ENCODE peak calls at places on chromosomes 3 and 15, in six cellular contexts. F, H, K, U, G and P are unnamed samples.

GRCh38 chr3:186732169-186732766 is 15.1 kb downstream of the KNG1 start:
- DNase-seq in G (no peak), U (no peak), F (no peak), K (no peak), H (no peak), P (no peak)

GRCh38 chr3:72492240-72492639 is 356.0 kb downstream of the SHQ1 start:
- DNase-seq in U (no peak), H (peak), K (no peak), G (peak), F (no peak), P (peak)

GRCh38 chr3:72129384-72130094 is 344.6 kb upstream of the PROK2 start:
- DNase-seq in H (no peak), U (no peak), G (no peak), K (no peak), F (no peak), P (no peak)

GRCh38 chr15:91890614-91891013 is 37.1 kb downstream of the SLCO3A1 start:
- DNase-seq in K (no peak), F (no peak), G (no peak), U (no peak), H (peak), P (no peak)

GRCh38 chr3:15102833-15103232 is 3.9 kb upstream of the RBSN start:
- DNase-seq in G (no peak), U (no peak), H (no peak), F (no peak), K (no peak), P (no peak)

GRCh38 chr3:77412591-77412990 is 372.7 kb downstream of the ROBO2 start:
- DNase-seq in K (no peak), F (no peak), U (no peak), G (no peak), H (no peak), P (no peak)

GRCh38 chr15:77037475-77038209 is 33.3 kb downstream of the TSPAN3 start:
- DNase-seq in F (no peak), G (no peak), U (no peak), K (no peak), H (no peak), P (no peak)

GRCh38 chr15:60673918-60674558 is 195.1 kb upstream of the ICE2 start:
- DNase-seq in F (no peak), K (no peak), U (no peak), H (peak), G (peak), P (peak)

GRCh38 chr3:108073712-108074431 is 17.0 kb downstream of the CD47 start:
- DNase-seq in H (peak), U (no peak), F (no peak), K (no peak), G (no peak), P (no peak)

GRCh38 chr15:101029971-101030661 is 111.0 kb downstream of the LRRK1 start:
- DNase-seq in U (no peak), K (peak), H (no peak), G (no peak), F (no peak), P (no peak)

GRCh38 chr3:81716870-81717509 is 44.5 kb downstream of the GBE1 start:
- DNase-seq in U (no peak), G (no peak), F (no peak), K (no peak), H (peak), P (peak)

GRCh38 chr3:120428904-120429303 is 21.9 kb downstream of the FSTL1 start:
- DNase-seq in K (no peak), U (no peak), G (no peak), H (no peak), F (no peak), P (no peak)

GRCh38 chr3:39327746-39328349 is 1.7 kb upstream of the CCR8 start:
- DNase-seq in K (no peak), U (no peak), G (peak), H (no peak), F (no peak), P (no peak)

GRCh38 chr3:7393944-7394605 is 533.2 kb downstream of the GRM7 start:
- DNase-seq in G (no peak), H (no peak), K (no peak), U (no peak), F (no peak), P (no peak)

GRCh38 chr3:17473761-17474160 is 268.7 kb downstream of the TBC1D5 start:
- DNase-seq in H (peak), U (no peak), G (peak), F (no peak), K (no peak), P (peak)

GRCh38 chr3:56269755-56270154 is 198.5 kb downstream of the ERC2 start:
- DNase-seq in G (no peak), F (no peak), U (no peak), K (no peak), H (no peak), P (no peak)

GRCh38 chr15:50315814-50316630 is 39.0 kb downstream of the GABPB1 start:
- DNase-seq in F (peak), H (peak), K (no peak), G (peak), U (no peak), P (peak)

GRCh38 chr15:50307799-50308198 is 42.3 kb upstream of the HDC start:
- DNase-seq in U (no peak), H (no peak), K (no peak), G (no peak), F (no peak), P (no peak)

DNA sequence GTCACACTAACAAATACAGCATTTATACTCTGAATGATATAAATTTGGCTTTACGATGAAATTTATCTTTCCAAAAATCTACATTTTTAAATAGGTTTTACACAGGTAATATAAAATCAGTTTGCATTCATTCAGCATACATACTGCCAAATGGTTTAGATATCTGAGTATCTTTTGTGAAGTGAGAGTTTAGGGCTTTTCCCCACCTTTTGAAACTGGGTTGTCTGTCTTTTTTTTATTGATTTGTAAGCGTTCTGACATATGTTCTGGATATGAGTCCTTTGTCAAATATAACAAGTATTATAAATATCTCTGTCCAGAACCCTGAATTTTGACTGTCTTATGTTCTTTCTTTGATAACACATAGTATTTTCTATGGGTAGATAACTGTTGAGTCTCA is 42.4 kb downstream of the GABPB1 start:
- DNase-seq in U (no peak), K (no peak), G (no peak), H (no peak), F (no peak), P (no peak)
- H4K91ac ChIP-seq in U (no peak), K (no peak), G (no peak), H (no peak), F (no peak), P (no peak)

GRCh38 chr15:78306176-78306774 is 6.9 kb upstream of the SKIC8 start:
- DNase-seq in H (peak), U (no peak), F (no peak), G (peak), K (no peak), P (peak)
- H2AFZ ChIP-seq in H (peak), U (no peak), F (peak), G (no peak), K (no peak), P (peak)

DNA sequence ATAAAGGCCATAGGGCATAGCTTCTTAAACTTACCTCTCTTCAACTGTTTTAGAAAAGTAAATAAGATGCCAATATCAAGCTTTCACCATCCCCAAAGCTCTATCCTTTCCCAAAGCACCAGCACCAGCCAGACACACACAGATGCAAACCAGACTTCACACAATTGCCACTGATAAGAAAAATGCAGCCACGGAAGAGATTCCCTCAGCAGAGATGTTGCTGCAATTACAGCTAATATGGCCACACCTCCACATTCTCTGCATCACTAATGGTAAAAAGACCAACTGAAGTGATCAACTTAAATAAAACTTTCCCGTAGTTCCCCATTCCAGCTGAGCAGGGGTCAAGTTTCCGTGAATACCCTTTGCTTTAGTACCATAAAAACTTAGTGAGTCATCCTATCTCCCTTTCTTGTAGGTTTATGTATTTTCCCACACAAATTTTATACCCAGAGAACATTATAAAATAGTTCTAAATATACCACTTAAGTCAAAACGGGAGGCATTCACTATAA is 64.4 kb downstream of the SLC9A9 start:
- DNase-seq in K (no peak), F (no peak), H (no peak), U (no peak), G (no peak), P (peak)
- H3K4me2 ChIP-seq in K (no peak), F (no peak), H (no peak), U (no peak), G (no peak), P (no peak)

GRCh38 chr3:160454995-160455394 is 5.4 kb upstream of the TRIM59 start:
- DNase-seq in U (no peak), K (no peak), H (no peak), G (no peak), F (no peak), P (no peak)

GRCh38 chr3:160459450-160459970 is 9.9 kb upstream of the TRIM59 start:
- DNase-seq in G (no peak), K (no peak), H (no peak), F (no peak), U (no peak), P (no peak)

GRCh38 chr3:160460033-160460432 is 10.4 kb upstream of the TRIM59 start:
- DNase-seq in H (no peak), F (no peak), G (no peak), K (no peak), U (no peak), P (no peak)

GRCh38 chr3:160455846-160456245 is 6.3 kb upstream of the TRIM59 start:
- DNase-seq in G (no peak), K (no peak), F (no peak), U (no peak), H (no peak), P (no peak)

DNA sequence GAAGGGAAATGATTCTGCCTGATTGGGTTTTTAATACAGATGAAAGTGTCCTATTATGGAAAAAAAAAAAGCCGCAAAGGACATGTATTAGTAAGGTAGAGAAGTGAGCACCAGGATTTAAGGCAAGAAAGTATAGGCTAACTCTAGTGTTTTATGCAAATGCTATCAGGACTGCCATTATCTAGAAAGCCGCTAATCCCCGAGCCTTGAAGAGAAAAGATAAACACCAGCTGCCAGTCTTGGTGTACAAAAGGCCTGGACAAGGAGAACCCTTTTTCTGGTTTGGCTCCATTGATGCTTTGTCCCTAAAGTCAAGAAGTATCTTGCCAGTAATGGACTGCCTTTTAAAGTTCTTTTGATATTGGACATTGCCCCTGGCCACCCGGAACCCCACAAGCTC is 8.6 kb upstream of the TRIM59 start:
- DNase-seq in U (no peak), G (no peak), K (no peak), H (no peak), F (no peak), P (no peak)
- H4K91ac ChIP-seq in U (no peak), G (no peak), K (no peak), H (no peak), F (no peak), P (no peak)

DNA sequence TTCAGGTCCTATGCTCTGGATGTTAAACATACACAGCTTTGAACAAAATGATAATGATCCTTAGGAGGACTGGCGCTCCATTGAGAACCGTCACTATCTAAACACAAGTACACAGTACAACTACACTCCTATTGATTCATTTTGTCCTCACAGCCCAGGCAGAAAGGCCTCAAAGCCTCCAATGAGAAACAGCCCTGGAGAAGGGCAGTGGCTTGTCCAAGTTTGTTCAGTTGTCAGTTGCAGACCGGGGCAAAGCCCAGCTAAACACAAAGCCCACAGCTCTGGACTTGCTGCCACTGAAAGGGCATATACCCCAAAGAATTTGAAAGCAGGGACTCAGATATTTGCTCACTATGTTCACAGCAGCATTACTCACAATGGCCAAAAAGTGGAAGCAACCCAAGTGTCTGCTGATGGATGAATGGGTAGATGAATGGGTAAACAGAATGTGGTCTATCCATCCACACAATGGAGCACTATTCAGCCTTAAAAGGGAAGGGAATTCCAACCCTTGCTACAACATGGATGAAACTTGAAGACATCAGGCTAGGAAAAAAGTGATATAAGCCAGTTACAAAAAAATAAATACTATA is 34.7 kb downstream of the NUP210 start:
- DNase-seq in U (no peak), G (no peak), F (no peak), K (no peak), H (peak), P (no peak)
- H2AFZ ChIP-seq in U (no peak), G (no peak), F (no peak), K (no peak), H (no peak), P (no peak)